ENCODE peak calls at places on chromosomes 6 and 20, in six cellular contexts. G is HEK293T; U is activated naive CD4-positive, alpha-beta T cell treated with anti-CD3 and anti-CD28 coated beads, Interleukin-2, amount 50 U/mL, for 16 hours; Z is EL; I is mucosa of descending colon; E is endothelial cell. D is an unnamed sample.

GRCh38 chr6:3850451-3851203 is 1.5 kb downstream of the FAM50B start:
- DNase-seq in G (no peak), U (peak; percentile 14), Z (no peak), I (no peak), E (no peak), D (no peak)

GRCh38 chr20:51309128-51309527 is 233.4 kb downstream of the NFATC2 start:
- DNase-seq in G (no peak), U (no peak), Z (no peak), I (no peak), E (no peak), D (no peak)

GRCh38 chr6:100592929-100593328 is 128.2 kb upstream of the SIM1 start:
- DNase-seq in G (peak; percentile 30), U (no peak), Z (no peak), I (no peak), E (no peak), D (no peak)

GRCh38 chr6:52829046-52829817 is 11.4 kb downstream of the GSTA5 start:
- DNase-seq in G (no peak), U (no peak), Z (no peak), I (no peak), E (no peak), D (no peak)

GRCh38 chr6:166955865-166956443 is 396 bp downstream of the RNASET2 start:
- DNase-seq in G (peak; percentile 60), U (no peak), Z (no peak), I (no peak), E (no peak), D (no peak)

GRCh38 chr6:43223175-43223574 is 6.1 kb downstream of the DNPH1 start:
- DNase-seq in G (no peak), U (no peak), Z (no peak), I (no peak), E (no peak), D (no peak)

GRCh38 chr6:71289039-71289801 is 609 bp downstream of the OGFRL1 start:
- DNase-seq in G (peak; percentile 36), U (peak; percentile 18), Z (peak; percentile 35), I (peak; percentile 25), E (peak; percentile 53), D (peak; percentile 66)

GRCh38 chr6:104958720-104959452 is 2.0 kb downstream of the LIN28B start:
- DNase-seq in G (peak; percentile 28), U (no peak), Z (no peak), I (no peak), E (no peak), D (peak; percentile 68)

GRCh38 chr6:102813489-102814275 is 1420.2 kb downstream of the GRIK2 start:
- DNase-seq in G (no peak), U (no peak), Z (no peak), I (no peak), E (no peak), D (no peak)

GRCh38 chr6:139979021-139979721 is 604.7 kb upstream of the CITED2 start:
- DNase-seq in G (no peak), U (no peak), Z (no peak), I (no peak), E (no peak), D (no peak)

GRCh38 chr6:44593539-44593944 is 206.0 kb downstream of the CDC5L start:
- DNase-seq in G (peak; percentile 68), U (peak; percentile 63), Z (peak; percentile 75), I (peak; percentile 72), E (peak; percentile 68), D (peak; percentile 53)

GRCh38 chr6:170461556-170462365 is 91.3 kb downstream of the PSMB1 start:
- DNase-seq in G (no peak), U (no peak), Z (no peak), I (no peak), E (no peak), D (no peak)

GRCh38 chr6:34664270-34664971 is 32.1 kb downstream of the ILRUN start:
- DNase-seq in G (no peak), U (no peak), Z (peak; percentile 49), I (no peak), E (no peak), D (peak; percentile 78)

GRCh38 chr6:79964607-79965081 is 17.3 kb upstream of the ELOVL4 start:
- DNase-seq in G (no peak), U (no peak), Z (no peak), I (no peak), E (no peak), D (no peak)

GRCh38 chr20:50722466-50723155 is 8.8 kb upstream of the PARD6B start:
- DNase-seq in G (no peak), U (no peak), Z (no peak), I (no peak), E (no peak), D (no peak)

GRCh38 chr6:20319520-20320357 is 81.9 kb upstream of the E2F3 start:
- DNase-seq in G (no peak), U (peak; percentile 76), Z (no peak), I (peak; percentile 50), E (no peak), D (peak; percentile 55)

GRCh38 chr6:15491255-15491985 is 171.4 kb downstream of the DTNBP1 start:
- DNase-seq in G (peak; percentile 57), U (peak; percentile 75), Z (peak; percentile 73), I (peak; percentile 83), E (peak; percentile 73), D (peak; percentile 87)

GRCh38 chr6:90139272-90139817 is 157.3 kb downstream of the BACH2 start:
- DNase-seq in G (no peak), U (no peak), Z (no peak), I (no peak), E (no peak), D (no peak)

D was measured in erythroblast.